ENCODE peak calls at places on chromosomes 3 and 15, in four cellular contexts. D is RWPE1, J is AG10803, P is WERI-Rb-1. X is an unnamed sample.

GRCh38 chr15:71171195-71171594 is 55.9 kb downstream of the THSD4 start:
- DNase-seq in D (no peak), J (no peak), P (no peak), X (no peak)

GRCh38 chr15:52667597-52667996 is 11.6 kb downstream of the ATOSA start:
- DNase-seq in D (no peak), J (no peak), P (no peak), X (peak)

GRCh38 chr3:117708601-117709000 is 999.0 kb downstream of the TUSC7 start:
- DNase-seq in D (peak), J (no peak), P (no peak), X (no peak)

GRCh38 chr3:64048631-64049061 is 25.4 kb upstream of the PSMD6 start:
- DNase-seq in D (no peak), J (peak), P (no peak), X (peak)

GRCh38 chr15:22262613-22263020 is 182.3 kb downstream of the OR4M2 start:
- DNase-seq in D (no peak), J (no peak), P (no peak), X (no peak)

GRCh38 chr3:3177861-3178497 is 1.5 kb downstream of the CRBN start:
- DNase-seq in D (peak), J (no peak), P (no peak), X (no peak)

GRCh38 chr3:21290557-21290956 is 460.5 kb downstream of the ZNF385D start:
- DNase-seq in D (no peak), J (no peak), P (no peak), X (no peak)

GRCh38 chr15:23753248-23753647 is 66.1 kb upstream of the NDN start:
- DNase-seq in D (no peak), J (no peak), P (no peak), X (no peak)

GRCh38 chr3:11459147-11459837 is 184.4 kb downstream of the VGLL4 start:
- DNase-seq in D (no peak), J (peak), P (no peak), X (peak)

GRCh38 chr15:71249986-71250385 is 134.7 kb downstream of the THSD4 start:
- DNase-seq in D (no peak), J (no peak), P (no peak), X (no peak)

GRCh38 chr3:16249336-16249735 is 15.4 kb downstream of the DPH3 start:
- DNase-seq in D (no peak), J (no peak), P (peak), X (peak)

GRCh38 chr3:60948488-60948887 is 302.8 kb downstream of the FHIT start:
- DNase-seq in D (no peak), J (peak), P (no peak), X (peak)

GRCh38 chr15:27734785-27735495 is 364.2 kb downstream of the OCA2 start:
- DNase-seq in D (no peak), J (no peak), P (no peak), X (no peak)

GRCh38 chr3:74605437-74605836 is 9.0 kb downstream of the CNTN3 start:
- DNase-seq in D (no peak), J (no peak), P (no peak), X (no peak)

GRCh38 chr15:35854398-35854797 is 308.4 kb upstream of the DPH6 start:
- DNase-seq in D (no peak), J (no peak), P (no peak), X (no peak)

GRCh38 chr15:35863655-35864054 is 317.7 kb upstream of the DPH6 start:
- DNase-seq in D (no peak), J (no peak), P (no peak), X (no peak)

GRCh38 chr15:35858707-35859106 is 312.7 kb upstream of the DPH6 start:
- DNase-seq in D (no peak), J (no peak), P (no peak), X (peak)

GRCh38 chr15:35852818-35853624 is 307.1 kb upstream of the DPH6 start:
- DNase-seq in D (no peak), J (peak), P (no peak), X (no peak)

DNA sequence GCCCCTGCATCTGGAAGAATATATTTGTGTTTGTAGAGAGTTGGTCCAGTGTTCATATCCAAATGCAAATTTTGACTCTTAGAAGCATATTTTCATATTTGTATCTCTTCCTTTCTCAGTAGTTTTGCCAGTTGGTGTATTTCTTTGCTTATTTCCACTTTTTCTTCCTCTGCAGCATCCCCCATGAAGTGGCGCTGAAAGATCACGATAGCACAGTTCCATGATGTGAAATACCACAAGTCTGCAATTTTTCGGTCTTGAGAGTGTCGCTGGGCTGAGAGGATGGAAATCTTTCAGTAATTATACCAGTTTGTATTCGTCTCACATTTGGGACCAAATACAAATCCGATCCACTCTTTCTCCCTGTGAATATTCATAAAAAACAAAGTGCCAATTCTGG is 311.8 kb upstream of the DPH6 start:
- DNase-seq in D (no peak), J (no peak), P (no peak), X (no peak)
- TF ChIP-seq CTCF in D (no peak), J (no peak), P (no peak), X (no peak)

GRCh38 chr15:78397382-78397781 is 40.6 kb upstream of the IREB2 start:
- DNase-seq in D (no peak), J (no peak), P (no peak), X (no peak)

GRCh38 chr15:78398076-78398825 is 39.8 kb upstream of the IREB2 start:
- DNase-seq in D (no peak), J (no peak), P (no peak), X (no peak)

GRCh38 chr15:78396186-78396814 is 41.7 kb upstream of the IREB2 start:
- DNase-seq in D (no peak), J (no peak), P (no peak), X (no peak)

GRCh38 chr15:78394981-78395619 is 42.9 kb upstream of the IREB2 start:
- DNase-seq in D (no peak), J (no peak), P (no peak), X (peak)

GRCh38 chr15:78396976-78397375 is 41.0 kb upstream of the IREB2 start:
- DNase-seq in D (no peak), J (peak), P (no peak), X (no peak)
- TF ChIP-seq CTCF in D (no peak), J (peak), P (peak), X (no peak)

GRCh38 chr3:33299395-33300081 is 22.3 kb downstream of the FBXL2 start:
- DNase-seq in D (peak), J (peak), P (no peak), X (peak)
- TF ChIP-seq CTCF in D (no peak), J (peak), P (no peak), X (no peak)

GRCh38 chr3:152109038-152109437 is 159.7 kb upstream of the MBNL1 start:
- DNase-seq in D (no peak), J (no peak), P (no peak), X (no peak)
- TF ChIP-seq CTCF in D (no peak), J (no peak), P (no peak), X (no peak)

X was measured in astrocyte of the spinal cord.